ENCODE peak calls at places on chromosomes 2 and 18, in ten cellular contexts. One of them, this sample, is unnamed.

GRCh38 chr2:11235583-11235982 is 80.3 kb downstream of the SLC66A3 start:
- DNase-seq in sigmoid colon: no peak
- DNase-seq in transverse colon: no peak
- DNase-seq in A549: no peak
- DNase-seq in PC-9: no peak
- DNase-seq in upper lobe of right lung: no peak
- DNase-seq in endodermal cell: no peak
- DNase-seq in psoas muscle: no peak
- DNase-seq in HCT116: no peak
- DNase-seq in WERI-Rb-1: no peak
- DNase-seq in this sample: no peak

GRCh38 chr2:121565389-121566250 is 34.9 kb downstream of the RNU4ATAC start:
- DNase-seq in A549: no peak
- DNase-seq in PC-9: no peak
- DNase-seq in transverse colon: no peak
- DNase-seq in HCT116: no peak
- DNase-seq in upper lobe of right lung: no peak
- DNase-seq in WERI-Rb-1: peak
- DNase-seq in sigmoid colon: no peak
- DNase-seq in endodermal cell: no peak
- DNase-seq in psoas muscle: peak
- DNase-seq in this sample: no peak

GRCh38 chr2:203170502-203170901 is 68.3 kb upstream of the CYP20A1 start:
- DNase-seq in A549: no peak
- DNase-seq in WERI-Rb-1: no peak
- DNase-seq in sigmoid colon: no peak
- DNase-seq in transverse colon: no peak
- DNase-seq in HCT116: no peak
- DNase-seq in psoas muscle: no peak
- DNase-seq in upper lobe of right lung: no peak
- DNase-seq in PC-9: no peak
- DNase-seq in endodermal cell: no peak
- DNase-seq in this sample: no peak

GRCh38 chr2:55137024-55137958 is 87.0 kb upstream of the RTN4 start:
- DNase-seq in WERI-Rb-1: no peak
- DNase-seq in sigmoid colon: no peak
- DNase-seq in A549: no peak
- DNase-seq in transverse colon: no peak
- DNase-seq in endodermal cell: no peak
- DNase-seq in psoas muscle: no peak
- DNase-seq in PC-9: no peak
- DNase-seq in upper lobe of right lung: no peak
- DNase-seq in HCT116: no peak
- DNase-seq in this sample: no peak

GRCh38 chr18:57970356-57971095 is 73.5 kb upstream of the NEDD4L start:
- DNase-seq in A549: peak
- DNase-seq in HCT116: peak
- DNase-seq in upper lobe of right lung: no peak
- DNase-seq in sigmoid colon: no peak
- DNase-seq in PC-9: no peak
- DNase-seq in transverse colon: no peak
- DNase-seq in endodermal cell: peak
- DNase-seq in psoas muscle: no peak
- DNase-seq in WERI-Rb-1: peak
- DNase-seq in this sample: no peak

GRCh38 chr18:78860117-78860516 is 119.5 kb upstream of the SALL3 start:
- DNase-seq in A549: no peak
- DNase-seq in sigmoid colon: no peak
- DNase-seq in PC-9: no peak
- DNase-seq in endodermal cell: no peak
- DNase-seq in psoas muscle: no peak
- DNase-seq in HCT116: no peak
- DNase-seq in transverse colon: no peak
- DNase-seq in upper lobe of right lung: no peak
- DNase-seq in WERI-Rb-1: no peak
- DNase-seq in this sample: no peak

GRCh38 chr2:237291138-237291792 is 122.7 kb downstream of the COL6A3 start:
- DNase-seq in transverse colon: peak
- DNase-seq in psoas muscle: peak
- DNase-seq in WERI-Rb-1: no peak
- DNase-seq in PC-9: peak
- DNase-seq in sigmoid colon: peak
- DNase-seq in upper lobe of right lung: peak
- DNase-seq in endodermal cell: no peak
- DNase-seq in A549: peak
- DNase-seq in HCT116: peak
- DNase-seq in this sample: peak

GRCh38 chr2:49002750-49003149 is 151.6 kb downstream of the FSHR start:
- DNase-seq in transverse colon: no peak
- DNase-seq in A549: no peak
- DNase-seq in PC-9: no peak
- DNase-seq in WERI-Rb-1: no peak
- DNase-seq in endodermal cell: peak
- DNase-seq in psoas muscle: no peak
- DNase-seq in HCT116: no peak
- DNase-seq in upper lobe of right lung: no peak
- DNase-seq in sigmoid colon: no peak
- DNase-seq in this sample: no peak

GRCh38 chr2:129502781-129503180 is 476.7 kb upstream of the RAB6C start:
- DNase-seq in psoas muscle: no peak
- DNase-seq in endodermal cell: no peak
- DNase-seq in sigmoid colon: no peak
- DNase-seq in upper lobe of right lung: no peak
- DNase-seq in A549: no peak
- DNase-seq in HCT116: no peak
- DNase-seq in PC-9: no peak
- DNase-seq in transverse colon: no peak
- DNase-seq in WERI-Rb-1: no peak
- DNase-seq in this sample: no peak

GRCh38 chr2:207165121-207166038 is at the start of gene KLF7:
- DNase-seq in psoas muscle: peak
- DNase-seq in endodermal cell: peak
- DNase-seq in transverse colon: peak
- DNase-seq in sigmoid colon: peak
- DNase-seq in A549: no peak
- DNase-seq in HCT116: no peak
- DNase-seq in WERI-Rb-1: peak
- DNase-seq in PC-9: peak
- DNase-seq in upper lobe of right lung: peak
- DNase-seq in this sample: no peak

GRCh38 chr18:62339106-62339988 is 14.2 kb downstream of the TNFRSF11A start:
- DNase-seq in PC-9: peak
- DNase-seq in WERI-Rb-1: no peak
- DNase-seq in HCT116: peak
- DNase-seq in psoas muscle: no peak
- DNase-seq in sigmoid colon: no peak
- DNase-seq in endodermal cell: peak
- DNase-seq in upper lobe of right lung: no peak
- DNase-seq in A549: peak
- DNase-seq in transverse colon: peak
- DNase-seq in this sample: no peak

GRCh38 chr2:16187517-16187887 is 247.2 kb downstream of the MYCN start:
- DNase-seq in WERI-Rb-1: no peak
- DNase-seq in sigmoid colon: no peak
- DNase-seq in upper lobe of right lung: no peak
- DNase-seq in transverse colon: no peak
- DNase-seq in psoas muscle: no peak
- DNase-seq in endodermal cell: no peak
- DNase-seq in PC-9: no peak
- DNase-seq in A549: no peak
- DNase-seq in HCT116: no peak
- DNase-seq in this sample: no peak

GRCh38 chr2:36387258-36387916 is 31.8 kb downstream of the CRIM1 start:
- DNase-seq in A549: no peak
- DNase-seq in sigmoid colon: no peak
- DNase-seq in upper lobe of right lung: no peak
- DNase-seq in transverse colon: no peak
- DNase-seq in PC-9: no peak
- DNase-seq in psoas muscle: no peak
- DNase-seq in endodermal cell: no peak
- DNase-seq in WERI-Rb-1: no peak
- DNase-seq in HCT116: no peak
- DNase-seq in this sample: no peak

GRCh38 chr2:127175406-127175805 is 44.7 kb downstream of the CYP27C1 start:
- DNase-seq in PC-9: no peak
- DNase-seq in HCT116: no peak
- DNase-seq in upper lobe of right lung: no peak
- DNase-seq in A549: no peak
- DNase-seq in WERI-Rb-1: no peak
- DNase-seq in endodermal cell: peak
- DNase-seq in psoas muscle: peak
- DNase-seq in transverse colon: peak
- DNase-seq in sigmoid colon: peak
- DNase-seq in this sample: no peak

DNA sequence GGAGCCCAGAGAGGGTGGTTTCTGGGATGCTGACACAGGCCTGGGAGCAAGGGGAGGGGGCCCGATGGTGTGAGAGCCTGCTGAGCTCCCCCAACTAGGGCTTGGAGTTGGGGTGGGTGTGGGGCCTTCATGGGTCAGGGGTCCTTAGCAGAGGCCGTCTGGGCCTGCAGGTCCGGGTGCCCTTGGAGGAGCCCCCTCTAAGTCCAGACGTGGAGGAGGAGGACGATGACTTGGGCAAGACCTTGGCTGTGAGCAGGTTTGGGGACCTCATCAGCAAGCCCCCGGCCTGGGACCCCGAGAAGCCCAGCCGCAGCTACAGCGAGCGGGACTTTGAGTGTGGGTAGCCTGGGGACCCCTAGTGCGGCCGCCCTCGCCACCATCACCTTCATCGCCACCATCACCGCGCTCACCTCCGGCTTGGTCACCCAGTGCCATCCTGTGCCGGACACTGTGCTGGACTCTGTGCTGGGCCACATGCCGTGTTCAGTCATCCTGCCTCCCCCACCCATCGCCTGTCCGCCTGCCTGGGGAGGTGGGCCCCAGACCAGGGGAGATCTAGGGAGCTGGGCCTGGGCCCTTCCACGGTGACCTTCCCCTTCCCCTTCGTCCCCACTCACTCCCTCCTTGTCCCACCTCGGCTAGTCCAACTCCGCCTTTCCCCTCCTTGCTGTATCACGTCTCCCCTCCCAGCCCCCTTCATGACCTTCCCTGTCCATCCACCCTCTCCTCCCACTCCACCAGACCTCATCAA is 980 bp downstream of the SLC4A3 start:
- DNase-seq in A549: no peak
- DNase-seq in upper lobe of right lung: peak
- DNase-seq in transverse colon: no peak
- DNase-seq in psoas muscle: peak
- DNase-seq in PC-9: no peak
- DNase-seq in endodermal cell: no peak
- DNase-seq in sigmoid colon: peak
- DNase-seq in HCT116: no peak
- DNase-seq in WERI-Rb-1: no peak
- DNase-seq in this sample: no peak
- H3K4me3 ChIP-seq in A549: peak
- H3K4me3 ChIP-seq in upper lobe of right lung: no peak
- H3K4me3 ChIP-seq in transverse colon: peak
- H3K4me3 ChIP-seq in psoas muscle: peak
- H3K4me3 ChIP-seq in PC-9: peak
- H3K4me3 ChIP-seq in endodermal cell: peak
- H3K4me3 ChIP-seq in sigmoid colon: peak
- H3K4me3 ChIP-seq in HCT116: peak
- H3K4me3 ChIP-seq in WERI-Rb-1: peak
- H3K4me3 ChIP-seq in this sample: peak

DNA sequence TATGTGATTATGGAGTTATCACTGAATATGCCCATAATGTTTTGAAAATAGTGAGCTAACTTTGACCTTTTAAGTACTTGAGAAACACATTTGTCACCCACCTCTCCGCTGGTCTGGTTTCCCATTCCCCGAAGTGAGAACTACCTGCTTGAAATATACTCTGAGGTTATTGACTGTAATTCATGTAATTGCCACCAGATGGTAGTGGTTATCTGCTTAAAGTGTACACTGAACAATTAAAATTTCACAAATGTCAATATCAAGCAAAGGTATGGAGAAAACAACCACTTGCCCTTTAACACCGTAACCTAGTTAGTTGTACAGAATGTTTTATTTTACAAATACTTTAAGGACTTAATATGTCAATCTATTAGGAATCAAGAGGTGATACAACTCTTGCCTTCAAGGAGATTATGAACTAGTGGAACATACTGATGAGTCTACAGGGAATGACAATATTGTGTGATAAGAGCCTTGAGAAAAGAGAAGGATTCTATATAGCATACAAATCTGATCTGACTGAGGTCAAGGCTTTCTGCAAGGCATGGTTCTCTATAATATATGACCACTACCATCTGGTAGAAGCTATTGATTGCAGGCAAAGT is 316.8 kb upstream of the KCNH7 start:
- DNase-seq in WERI-Rb-1: no peak
- DNase-seq in endodermal cell: no peak
- DNase-seq in PC-9: peak
- DNase-seq in upper lobe of right lung: no peak
- DNase-seq in sigmoid colon: no peak
- DNase-seq in psoas muscle: no peak
- DNase-seq in A549: peak
- DNase-seq in HCT116: peak
- DNase-seq in transverse colon: no peak
- DNase-seq in this sample: no peak
- TF ChIP-seq CTCF in WERI-Rb-1: peak
- TF ChIP-seq CTCF in endodermal cell: peak
- TF ChIP-seq CTCF in PC-9: peak
- TF ChIP-seq CTCF in upper lobe of right lung: peak
- TF ChIP-seq CTCF in sigmoid colon: peak
- TF ChIP-seq CTCF in psoas muscle: peak
- TF ChIP-seq CTCF in A549: peak
- TF ChIP-seq CTCF in HCT116: peak
- TF ChIP-seq CTCF in transverse colon: peak
- TF ChIP-seq CTCF in this sample: peak

DNA sequence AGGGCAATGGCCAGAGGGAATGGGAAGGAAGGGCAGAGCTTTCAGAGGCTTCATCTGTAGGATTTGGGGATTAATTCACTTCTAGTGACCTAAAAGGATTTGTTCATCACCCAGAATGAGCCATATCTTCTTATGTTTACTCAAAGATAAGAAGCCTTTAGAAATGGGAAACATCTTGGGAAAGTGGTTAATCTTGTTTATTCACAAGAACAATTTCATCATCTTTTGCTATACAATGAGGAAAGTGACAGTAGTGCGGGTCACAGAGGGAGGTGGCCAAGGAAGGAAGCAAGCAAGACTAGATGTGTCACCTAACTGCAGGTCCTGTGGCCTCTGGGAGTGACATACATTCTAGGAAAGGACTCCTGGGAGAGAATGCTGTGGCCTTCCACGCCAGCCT is 140.4 kb upstream of the ALPP start:
- DNase-seq in sigmoid colon: no peak
- DNase-seq in transverse colon: no peak
- DNase-seq in HCT116: no peak
- DNase-seq in WERI-Rb-1: no peak
- DNase-seq in psoas muscle: no peak
- DNase-seq in endodermal cell: no peak
- DNase-seq in upper lobe of right lung: no peak
- DNase-seq in A549: no peak
- DNase-seq in PC-9: peak
- DNase-seq in this sample: peak
- H3K4me3 ChIP-seq in sigmoid colon: no peak
- H3K4me3 ChIP-seq in transverse colon: no peak
- H3K4me3 ChIP-seq in HCT116: no peak
- H3K4me3 ChIP-seq in WERI-Rb-1: no peak
- H3K4me3 ChIP-seq in psoas muscle: no peak
- H3K4me3 ChIP-seq in endodermal cell: no peak
- H3K4me3 ChIP-seq in upper lobe of right lung: no peak
- H3K4me3 ChIP-seq in A549: no peak
- H3K4me3 ChIP-seq in PC-9: no peak
- H3K4me3 ChIP-seq in this sample: no peak

GRCh38 chr18:50558157-50558556 is 1.7 kb upstream of the MAPK4 start:
- DNase-seq in A549: no peak
- DNase-seq in PC-9: no peak
- DNase-seq in psoas muscle: no peak
- DNase-seq in transverse colon: no peak
- DNase-seq in endodermal cell: no peak
- DNase-seq in sigmoid colon: no peak
- DNase-seq in WERI-Rb-1: no peak
- DNase-seq in upper lobe of right lung: no peak
- DNase-seq in HCT116: no peak
- DNase-seq in this sample: no peak
- TF ChIP-seq CTCF in A549: no peak
- TF ChIP-seq CTCF in PC-9: no peak
- TF ChIP-seq CTCF in psoas muscle: no peak
- TF ChIP-seq CTCF in transverse colon: no peak
- TF ChIP-seq CTCF in endodermal cell: no peak
- TF ChIP-seq CTCF in sigmoid colon: no peak
- TF ChIP-seq CTCF in WERI-Rb-1: no peak
- TF ChIP-seq CTCF in upper lobe of right lung: no peak
- TF ChIP-seq CTCF in HCT116: no peak
- TF ChIP-seq CTCF in this sample: no peak